ENCODE peak calls at places on chromosomes 11 and 22, in seven cellular contexts. One of them, this sample, is unnamed.

GRCh38 chr11:91220476-91221202 is 997.8 kb upstream of the CHORDC1 start:
- DNase-seq in choroid plexus epithelial cell: peak
- DNase-seq in GM23338: no peak
- DNase-seq in heart left ventricle: no peak
- DNase-seq in NB4: no peak
- DNase-seq in nephron progenitor cell: no peak
- DNase-seq in astrocyte: peak
- DNase-seq in this sample: no peak

GRCh38 chr11:128464878-128465277 is 122.5 kb downstream of the ETS1 start:
- DNase-seq in choroid plexus epithelial cell: no peak
- DNase-seq in NB4: peak
- DNase-seq in nephron progenitor cell: no peak
- DNase-seq in astrocyte: no peak
- DNase-seq in heart left ventricle: no peak
- DNase-seq in GM23338: no peak
- DNase-seq in this sample: no peak

GRCh38 chr11:64319421-64319761 is 1.5 kb downstream of the PRDX5 start:
- DNase-seq in choroid plexus epithelial cell: no peak
- DNase-seq in NB4: peak
- DNase-seq in heart left ventricle: no peak
- DNase-seq in GM23338: no peak
- DNase-seq in nephron progenitor cell: no peak
- DNase-seq in astrocyte: no peak
- DNase-seq in this sample: no peak

GRCh38 chr11:15159085-15159484 is 44.4 kb downstream of the INSC start:
- DNase-seq in NB4: peak
- DNase-seq in astrocyte: no peak
- DNase-seq in heart left ventricle: no peak
- DNase-seq in GM23338: peak
- DNase-seq in nephron progenitor cell: no peak
- DNase-seq in choroid plexus epithelial cell: peak
- DNase-seq in this sample: no peak

GRCh38 chr11:76664578-76665061 is 5.9 kb downstream of the LRRC32 start:
- DNase-seq in NB4: no peak
- DNase-seq in astrocyte: no peak
- DNase-seq in nephron progenitor cell: no peak
- DNase-seq in heart left ventricle: peak
- DNase-seq in choroid plexus epithelial cell: no peak
- DNase-seq in GM23338: no peak
- DNase-seq in this sample: peak

GRCh38 chr22:46604306-46604690 is 15.9 kb upstream of the GRAMD4 start:
- DNase-seq in astrocyte: no peak
- DNase-seq in GM23338: no peak
- DNase-seq in heart left ventricle: no peak
- DNase-seq in NB4: peak
- DNase-seq in choroid plexus epithelial cell: peak
- DNase-seq in nephron progenitor cell: no peak
- DNase-seq in this sample: no peak

GRCh38 chr11:19441752-19442553 is 201.2 kb upstream of the E2F8 start:
- DNase-seq in nephron progenitor cell: no peak
- DNase-seq in heart left ventricle: peak
- DNase-seq in choroid plexus epithelial cell: peak
- DNase-seq in NB4: peak
- DNase-seq in astrocyte: peak
- DNase-seq in GM23338: no peak
- DNase-seq in this sample: no peak

GRCh38 chr11:117442049-117442868 is 114.6 kb downstream of the CEP164 start:
- DNase-seq in nephron progenitor cell: no peak
- DNase-seq in NB4: no peak
- DNase-seq in choroid plexus epithelial cell: no peak
- DNase-seq in heart left ventricle: no peak
- DNase-seq in GM23338: no peak
- DNase-seq in astrocyte: no peak
- DNase-seq in this sample: no peak

GRCh38 chr11:83257638-83258229 is 28.4 kb downstream of the CCDC90B start:
- DNase-seq in nephron progenitor cell: no peak
- DNase-seq in heart left ventricle: no peak
- DNase-seq in choroid plexus epithelial cell: peak
- DNase-seq in NB4: no peak
- DNase-seq in astrocyte: peak
- DNase-seq in GM23338: no peak
- DNase-seq in this sample: no peak

GRCh38 chr11:111387318-111387863 is 8.3 kb upstream of the POU2AF1 start:
- DNase-seq in heart left ventricle: no peak
- DNase-seq in nephron progenitor cell: no peak
- DNase-seq in NB4: no peak
- DNase-seq in choroid plexus epithelial cell: no peak
- DNase-seq in GM23338: no peak
- DNase-seq in astrocyte: no peak
- DNase-seq in this sample: no peak

GRCh38 chr22:39343259-39344045 is 6.3 kb upstream of the SYNGR1 start:
- DNase-seq in astrocyte: no peak
- DNase-seq in nephron progenitor cell: peak
- DNase-seq in NB4: peak
- DNase-seq in heart left ventricle: peak
- DNase-seq in choroid plexus epithelial cell: peak
- DNase-seq in GM23338: peak
- DNase-seq in this sample: peak

GRCh38 chr11:38598413-38598812 is 2000.4 kb upstream of the RAG2 start:
- DNase-seq in heart left ventricle: no peak
- DNase-seq in GM23338: peak
- DNase-seq in astrocyte: no peak
- DNase-seq in choroid plexus epithelial cell: no peak
- DNase-seq in nephron progenitor cell: no peak
- DNase-seq in NB4: no peak
- DNase-seq in this sample: no peak

DNA sequence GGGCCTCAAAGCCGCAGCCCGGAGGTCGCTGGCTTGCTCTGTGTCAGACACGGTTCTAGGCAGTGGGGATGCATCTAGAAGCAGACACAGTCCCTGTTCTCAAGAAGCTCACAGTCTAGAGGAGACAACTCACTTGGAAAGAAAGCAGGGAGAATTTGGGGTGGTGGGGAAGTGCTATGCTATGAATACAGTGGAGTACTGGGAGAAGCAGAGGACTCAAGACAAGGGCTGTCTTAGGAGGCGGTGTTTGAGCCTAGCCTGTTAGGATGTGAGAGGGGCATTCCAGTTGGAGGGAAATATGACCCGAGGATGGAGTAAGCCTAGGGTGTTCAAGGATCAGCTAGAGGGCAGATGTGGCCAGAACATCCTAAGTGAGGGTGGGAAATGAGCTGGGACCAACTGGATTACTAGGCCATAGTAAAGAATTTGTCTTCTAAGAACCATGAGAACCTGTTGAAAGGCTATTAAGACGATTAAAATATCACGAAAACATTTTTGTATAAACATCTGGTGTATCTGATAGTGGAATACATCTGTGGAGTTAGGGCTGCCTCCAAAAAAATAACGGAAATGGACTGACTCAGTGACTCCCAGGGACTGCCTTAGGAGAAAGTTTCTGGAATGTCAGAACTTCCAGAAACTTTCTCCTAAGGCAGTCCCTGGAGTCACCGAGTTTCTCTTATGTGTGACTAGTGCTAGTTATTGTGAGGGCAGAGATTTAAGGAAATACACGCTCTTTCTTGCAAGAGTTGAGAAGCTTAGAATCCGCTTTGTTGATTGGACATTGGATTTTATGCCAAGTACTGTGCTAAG is 1.1 kb upstream of the PITPNB start:
- DNase-seq in astrocyte: peak
- DNase-seq in NB4: no peak
- DNase-seq in heart left ventricle: no peak
- DNase-seq in nephron progenitor cell: peak
- DNase-seq in choroid plexus epithelial cell: peak
- DNase-seq in GM23338: peak
- DNase-seq in this sample: no peak
- TF ChIP-seq CTCF in astrocyte: no peak
- TF ChIP-seq CTCF in NB4: no peak
- TF ChIP-seq CTCF in heart left ventricle: no peak
- TF ChIP-seq CTCF in nephron progenitor cell: no peak
- TF ChIP-seq CTCF in choroid plexus epithelial cell: peak
- TF ChIP-seq CTCF in GM23338: no peak
- TF ChIP-seq CTCF in this sample: no peak

GRCh38 chr11:46247664-46248063 is 29.8 kb upstream of the CREB3L1 start:
- DNase-seq in astrocyte: no peak
- DNase-seq in GM23338: peak
- DNase-seq in choroid plexus epithelial cell: peak
- DNase-seq in heart left ventricle: no peak
- DNase-seq in nephron progenitor cell: peak
- DNase-seq in NB4: peak
- DNase-seq in this sample: no peak
- TF ChIP-seq CTCF in astrocyte: peak
- TF ChIP-seq CTCF in GM23338: peak
- TF ChIP-seq CTCF in choroid plexus epithelial cell: peak
- TF ChIP-seq CTCF in heart left ventricle: peak
- TF ChIP-seq CTCF in nephron progenitor cell: peak
- TF ChIP-seq CTCF in NB4: no peak
- TF ChIP-seq CTCF in this sample: no peak

GRCh38 chr11:66646875-66647274 is 8.4 kb downstream of the RBM4 start:
- DNase-seq in heart left ventricle: no peak
- DNase-seq in astrocyte: no peak
- DNase-seq in GM23338: no peak
- DNase-seq in choroid plexus epithelial cell: no peak
- DNase-seq in NB4: no peak
- DNase-seq in nephron progenitor cell: no peak
- DNase-seq in this sample: no peak
- TF ChIP-seq CTCF in heart left ventricle: no peak
- TF ChIP-seq CTCF in astrocyte: no peak
- TF ChIP-seq CTCF in GM23338: no peak
- TF ChIP-seq CTCF in choroid plexus epithelial cell: no peak
- TF ChIP-seq CTCF in NB4: no peak
- TF ChIP-seq CTCF in nephron progenitor cell: no peak
- TF ChIP-seq CTCF in this sample: no peak

GRCh38 chr11:109041876-109042275 is 377.0 kb downstream of the DDX10 start:
- DNase-seq in choroid plexus epithelial cell: no peak
- DNase-seq in GM23338: no peak
- DNase-seq in heart left ventricle: no peak
- DNase-seq in NB4: no peak
- DNase-seq in astrocyte: no peak
- DNase-seq in nephron progenitor cell: no peak
- DNase-seq in this sample: no peak

GRCh38 chr11:109043318-109043717 is 378.4 kb downstream of the DDX10 start:
- DNase-seq in choroid plexus epithelial cell: no peak
- DNase-seq in heart left ventricle: no peak
- DNase-seq in astrocyte: no peak
- DNase-seq in nephron progenitor cell: no peak
- DNase-seq in GM23338: no peak
- DNase-seq in NB4: no peak
- DNase-seq in this sample: no peak

GRCh38 chr11:109039611-109040010 is 374.7 kb downstream of the DDX10 start:
- DNase-seq in astrocyte: peak
- DNase-seq in NB4: no peak
- DNase-seq in heart left ventricle: no peak
- DNase-seq in choroid plexus epithelial cell: no peak
- DNase-seq in nephron progenitor cell: no peak
- DNase-seq in GM23338: no peak
- DNase-seq in this sample: no peak

GRCh38 chr11:109037856-109038780 is 373.2 kb downstream of the DDX10 start:
- DNase-seq in astrocyte: peak
- DNase-seq in heart left ventricle: no peak
- DNase-seq in nephron progenitor cell: no peak
- DNase-seq in choroid plexus epithelial cell: peak
- DNase-seq in NB4: no peak
- DNase-seq in GM23338: no peak
- DNase-seq in this sample: no peak

GRCh38 chr11:109040303-109040702 is 375.4 kb downstream of the DDX10 start:
- DNase-seq in choroid plexus epithelial cell: no peak
- DNase-seq in GM23338: peak
- DNase-seq in nephron progenitor cell: no peak
- DNase-seq in astrocyte: no peak
- DNase-seq in NB4: peak
- DNase-seq in heart left ventricle: no peak
- DNase-seq in this sample: no peak
- TF ChIP-seq CTCF in choroid plexus epithelial cell: peak
- TF ChIP-seq CTCF in GM23338: peak
- TF ChIP-seq CTCF in nephron progenitor cell: no peak
- TF ChIP-seq CTCF in astrocyte: no peak
- TF ChIP-seq CTCF in NB4: peak
- TF ChIP-seq CTCF in heart left ventricle: no peak
- TF ChIP-seq CTCF in this sample: no peak

GRCh38 chr22:22403771-22404170 is 104.8 kb downstream of the ZNF280B start:
- DNase-seq in heart left ventricle: no peak
- DNase-seq in nephron progenitor cell: no peak
- DNase-seq in astrocyte: no peak
- DNase-seq in GM23338: no peak
- DNase-seq in NB4: no peak
- DNase-seq in choroid plexus epithelial cell: no peak
- DNase-seq in this sample: no peak
- TF ChIP-seq CTCF in heart left ventricle: no peak
- TF ChIP-seq CTCF in nephron progenitor cell: no peak
- TF ChIP-seq CTCF in astrocyte: no peak
- TF ChIP-seq CTCF in GM23338: no peak
- TF ChIP-seq CTCF in NB4: no peak
- TF ChIP-seq CTCF in choroid plexus epithelial cell: no peak
- TF ChIP-seq CTCF in this sample: no peak

DNA sequence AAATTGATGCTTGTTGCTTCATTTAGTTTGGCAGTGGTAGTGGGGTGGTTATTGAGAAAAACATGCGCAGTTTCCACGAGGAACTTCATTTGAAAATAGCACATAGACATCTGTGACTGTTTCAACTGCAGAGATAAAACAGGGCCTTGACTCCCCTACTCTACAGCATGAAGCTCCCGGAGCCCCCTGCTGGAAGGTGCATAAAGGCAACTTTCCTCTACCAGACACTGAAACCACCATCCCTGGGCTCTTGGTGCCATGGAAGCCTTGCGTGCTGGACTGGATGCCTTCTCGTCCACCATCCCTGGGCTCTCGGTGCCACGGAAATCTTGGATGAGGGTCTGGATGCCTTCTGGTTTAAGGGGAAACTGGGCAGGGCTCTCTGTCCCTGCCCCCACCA is 195.8 kb downstream of the CSNK2A3 start:
- DNase-seq in choroid plexus epithelial cell: peak
- DNase-seq in heart left ventricle: peak
- DNase-seq in nephron progenitor cell: peak
- DNase-seq in NB4: peak
- DNase-seq in astrocyte: no peak
- DNase-seq in GM23338: peak
- DNase-seq in this sample: no peak
- TF ChIP-seq CTCF in choroid plexus epithelial cell: peak
- TF ChIP-seq CTCF in heart left ventricle: peak
- TF ChIP-seq CTCF in nephron progenitor cell: peak
- TF ChIP-seq CTCF in NB4: peak
- TF ChIP-seq CTCF in astrocyte: peak
- TF ChIP-seq CTCF in GM23338: peak
- TF ChIP-seq CTCF in this sample: no peak